ENCODE peak calls at places on chromosomes 12 and 14, in eight cellular contexts. F is mucosa of gallbladder; S is esophagus squamous epithelium; Q is activated CD8-positive, alpha-beta T cell treated with anti-CD3 and anti-CD28 coated beads for 36 hours; W is uterus; J is NCI-H748 treated with DMSO at 0.1 percent for 48 hours; D is stomach; Z is HTR-8/SVneo. X is an unnamed sample.
A peak's percentile ranks its signal among the peaks of the same experiment; 100 is the strongest.

GRCh38 chr14:80522936-80523335 is 311.6 kb upstream of the DIO2 start:
- DNase-seq in F (no peak), S (no peak), Q (no peak), W (no peak), J (no peak), D (no peak), Z (no peak), X (no peak)

GRCh38 chr12:110279976-110280783 is 867 bp upstream of the ATP2A2 start:
- DNase-seq in F (peak; percentile 49), S (no peak), Q (peak; percentile 61), W (no peak), J (peak; percentile 72), D (peak; percentile 43), Z (peak; percentile 42), X (peak; percentile 77)

GRCh38 chr12:93245543-93245942 is 132.2 kb upstream of the NUDT4 start:
- DNase-seq in F (no peak), S (no peak), Q (peak; percentile 82), W (no peak), J (no peak), D (no peak), Z (no peak), X (no peak)

GRCh38 chr14:55052259-55052930 is 948 bp downstream of the MAPK1IP1L start:
- DNase-seq in F (no peak), S (no peak), Q (no peak), W (no peak), J (no peak), D (no peak), Z (no peak), X (no peak)

GRCh38 chr12:122560138-122560537 is 33.1 kb downstream of the KNTC1 start:
- DNase-seq in F (no peak), S (no peak), Q (no peak), W (no peak), J (no peak), D (no peak), Z (no peak), X (no peak)

GRCh38 chr12:10497602-10498001 is 8.1 kb upstream of the EIF2S3B start:
- DNase-seq in F (no peak), S (no peak), Q (peak; percentile 93), W (no peak), J (no peak), D (no peak), Z (no peak), X (no peak)

GRCh38 chr12:12909995-12910391 is 18.6 kb downstream of the GPRC5A start:
- DNase-seq in F (no peak), S (no peak), Q (no peak), W (peak; percentile 52), J (no peak), D (no peak), Z (no peak), X (no peak)

GRCh38 chr12:112191840-112192321 is 66.5 kb downstream of the TRAFD1 start:
- DNase-seq in F (no peak), S (no peak), Q (no peak), W (no peak), J (no peak), D (no peak), Z (no peak), X (no peak)

GRCh38 chr12:64652346-64652745 is 42.1 kb downstream of the RASSF3 start:
- DNase-seq in F (no peak), S (no peak), Q (no peak), W (no peak), J (no peak), D (no peak), Z (no peak), X (no peak)

GRCh38 chr12:55955800-55956508 is 9.9 kb downstream of the PMEL start:
- DNase-seq in F (peak; percentile 54), S (no peak), Q (peak; percentile 75), W (peak; percentile 27), J (no peak), D (peak; percentile 32), Z (peak; percentile 67), X (no peak)

GRCh38 chr12:39752482-39753147 is 133.0 kb upstream of the ABCD2 start:
- DNase-seq in F (no peak), S (no peak), Q (no peak), W (no peak), J (no peak), D (no peak), Z (no peak), X (no peak)

GRCh38 chr12:91804533-91804932 is 341.1 kb downstream of the BTG1 start:
- DNase-seq in F (no peak), S (no peak), Q (no peak), W (no peak), J (no peak), D (no peak), Z (no peak), X (no peak)

GRCh38 chr12:76698966-76699365 is 64.9 kb upstream of the ZDHHC17 start:
- DNase-seq in F (no peak), S (no peak), Q (no peak), W (no peak), J (no peak), D (no peak), Z (no peak), X (no peak)

GRCh38 chr12:125687403-125687802 is 622.2 kb downstream of the AACS start:
- DNase-seq in F (no peak), S (no peak), Q (no peak), W (no peak), J (no peak), D (no peak), Z (no peak), X (no peak)

GRCh38 chr12:29782821-29783772 is 645 bp downstream of the TMTC1 start:
- DNase-seq in F (peak; percentile 14), S (no peak), Q (peak; percentile 3), W (peak; percentile 27), J (no peak), D (peak; percentile 28), Z (no peak), X (peak; percentile 75)

GRCh38 chr12:51517800-51518199 is 73.2 kb upstream of the SCN8A start:
- DNase-seq in F (no peak), S (no peak), Q (no peak), W (no peak), J (no peak), D (no peak), Z (no peak), X (no peak)

GRCh38 chr12:93572712-93573551 is 457 bp downstream of the SOCS2 start:
- DNase-seq in F (no peak), S (no peak), Q (peak; percentile 7), W (no peak), J (peak; percentile 18), D (no peak), Z (no peak), X (peak; percentile 72)

GRCh38 chr14:23727566-23728335 is 91.6 kb downstream of the DHRS2 start:
- DNase-seq in F (no peak), S (no peak), Q (no peak), W (no peak), J (no peak), D (no peak), Z (peak; percentile 50), X (no peak)

GRCh38 chr12:524167-524951 is 64.6 kb downstream of the B4GALNT3 start:
- DNase-seq in F (peak; percentile 45), S (no peak), Q (no peak), W (peak; percentile 56), J (no peak), D (peak; percentile 65), Z (no peak), X (no peak)

GRCh38 chr14:50763386-50764007 is 67.5 kb downstream of the NIN start:
- DNase-seq in F (no peak), S (no peak), Q (no peak), W (peak; percentile 34), J (no peak), D (peak; percentile 63), Z (peak; percentile 41), X (no peak)

GRCh38 chr14:24913746-24914145 is 136.2 kb downstream of the STXBP6 start:
- DNase-seq in F (no peak), S (no peak), Q (no peak), W (no peak), J (no peak), D (no peak), Z (no peak), X (no peak)

GRCh38 chr12:54038260-54038759 is 5.5 kb downstream of the HOXC5 start:
- DNase-seq in F (no peak), S (no peak), Q (no peak), W (no peak), J (no peak), D (no peak), Z (no peak), X (no peak)

GRCh38 chr12:92764820-92765219 is 62.0 kb downstream of the PLEKHG7 start:
- DNase-seq in F (no peak), S (no peak), Q (no peak), W (no peak), J (no peak), D (no peak), Z (no peak), X (no peak)

GRCh38 chr14:68951051-68951797 is 27.9 kb downstream of the ACTN1 start:
- DNase-seq in F (peak; percentile 77), S (no peak), Q (no peak), W (peak; percentile 99), J (no peak), D (peak; percentile 81), Z (peak; percentile 100), X (peak; percentile 99)

GRCh38 chr14:104292084-104292970 is 153.9 kb downstream of the KIF26A start:
- DNase-seq in F (no peak), S (no peak), Q (no peak), W (no peak), J (no peak), D (no peak), Z (no peak), X (peak; percentile 53)

GRCh38 chr12:120367252-120367923 is 1.6 kb downstream of the MSI1 start:
- DNase-seq in F (no peak), S (no peak), Q (peak; percentile 31), W (no peak), J (peak; percentile 25), D (no peak), Z (no peak), X (no peak)

GRCh38 chr12:92035477-92035876 is 110.2 kb downstream of the BTG1 start:
- DNase-seq in F (no peak), S (no peak), Q (no peak), W (no peak), J (no peak), D (no peak), Z (no peak), X (no peak)

GRCh38 chr14:79407572-79407971 is 803.7 kb downstream of the DIO2 start:
- DNase-seq in F (no peak), S (no peak), Q (no peak), W (no peak), J (no peak), D (no peak), Z (no peak), X (no peak)